ENCODE peak calls at places on chromosome 4, in five cellular contexts. N is stomach, R is HCT116, U is spleen, J is upper lobe of left lung. F is an unnamed sample.

GRCh38 chr4:149980125-149980682 is 98.0 kb upstream of the DCLK2 start:
- DNase-seq in N (no peak), R (no peak), U (no peak), J (no peak), F (no peak)

GRCh38 chr4:149203256-149204001 is 612.2 kb downstream of the IQCM start:
- DNase-seq in N (no peak), R (no peak), U (no peak), J (no peak), F (no peak)

GRCh38 chr4:108168672-108169562 is at the start of gene LEF1:
- DNase-seq in N (peak; percentile 34), R (no peak), U (peak; percentile 83), J (peak; percentile 87), F (peak; percentile 39)

GRCh38 chr4:132276185-132276584 is 872.9 kb upstream of the PCDH10 start:
- DNase-seq in N (no peak), R (no peak), U (no peak), J (no peak), F (no peak)

GRCh38 chr4:56465599-56466295 is 1.7 kb upstream of the SRP72 start:
- DNase-seq in N (no peak), R (no peak), U (no peak), J (no peak), F (no peak)

GRCh38 chr4:82705881-82706280 is 92.7 kb downstream of the SCD5 start:
- DNase-seq in N (no peak), R (no peak), U (no peak), J (no peak), F (no peak)

GRCh38 chr4:13733817-13734216 is 106.3 kb upstream of the BOD1L1 start:
- DNase-seq in N (no peak), R (no peak), U (no peak), J (no peak), F (no peak)

GRCh38 chr4:51842167-51842553 is 793 bp upstream of the DCUN1D4 start:
- DNase-seq in N (no peak), R (no peak), U (peak; percentile 87), J (no peak), F (peak; percentile 20)

GRCh38 chr4:144399927-144400326 is 246.0 kb upstream of the HHIP start:
- DNase-seq in N (no peak), R (peak; percentile 52), U (no peak), J (no peak), F (no peak)

GRCh38 chr4:144646523-144647094 is 653 bp downstream of the HHIP start:
- DNase-seq in N (no peak), R (no peak), U (no peak), J (peak; percentile 55), F (no peak)

GRCh38 chr4:15378055-15378454 is 49.8 kb upstream of the C1QTNF7 start:
- DNase-seq in N (no peak), R (no peak), U (no peak), J (no peak), F (no peak)

GRCh38 chr4:168674077-168674747 is 177.4 kb downstream of the PALLD start:
- DNase-seq in N (no peak), R (no peak), U (no peak), J (no peak), F (no peak)

GRCh38 chr4:76198411-76199237 is 15.0 kb downstream of the SCARB2 start:
- DNase-seq in N (peak; percentile 54), R (no peak), U (no peak), J (no peak), F (peak; percentile 44)

GRCh38 chr4:143336828-143337599 is at the start of gene GAB1:
- DNase-seq in N (peak; percentile 77), R (no peak), U (peak; percentile 94), J (peak; percentile 93), F (peak; percentile 77)

GRCh38 chr4:87657525-87657924 is 7.4 kb downstream of the DMP1 start:
- DNase-seq in N (no peak), R (peak; percentile 51), U (no peak), J (no peak), F (no peak)

GRCh38 chr4:70932984-70933383 is 30.8 kb downstream of the MOB1B start:
- DNase-seq in N (no peak), R (no peak), U (no peak), J (no peak), F (no peak)

GRCh38 chr4:173159791-173160190 is 8.8 kb upstream of the GALNT7 start:
- DNase-seq in N (no peak), R (no peak), U (no peak), J (no peak), F (no peak)

GRCh38 chr4:52299120-52299519 is 248.0 kb downstream of the SPATA18 start:
- DNase-seq in N (no peak), R (no peak), U (no peak), J (no peak), F (no peak)

GRCh38 chr4:183142566-183143545 is 43.8 kb downstream of the WWC2 start:
- DNase-seq in N (peak; percentile 88), R (no peak), U (no peak), J (no peak), F (peak; percentile 71)

GRCh38 chr4:8656185-8656517 is 63.6 kb downstream of the CPZ start:
- DNase-seq in N (no peak), R (no peak), U (no peak), J (peak; percentile 51), F (no peak)

GRCh38 chr4:177339794-177340374 is 30.2 kb downstream of the NEIL3 start:
- DNase-seq in N (no peak), R (peak; percentile 4), U (no peak), J (no peak), F (no peak)

GRCh38 chr4:36835246-36835645 is 409.3 kb upstream of the NWD2 start:
- DNase-seq in N (no peak), R (no peak), U (no peak), J (no peak), F (no peak)

GRCh38 chr4:127586922-127587571 is 45.7 kb upstream of the INTU start:
- DNase-seq in N (no peak), R (peak; percentile 38), U (no peak), J (no peak), F (no peak)

GRCh38 chr4:108053281-108053701 is 63.6 kb downstream of the HADH start:
- DNase-seq in N (no peak), R (no peak), U (no peak), J (no peak), F (no peak)

GRCh38 chr4:118034061-118034785 is at the start of gene NDST3:
- DNase-seq in N (peak; percentile 78), R (peak; percentile 71), U (peak; percentile 85), J (no peak), F (peak; percentile 27)

GRCh38 chr4:139922625-139923024 is 231.4 kb downstream of the MAML3 start:
- DNase-seq in N (no peak), R (no peak), U (no peak), J (no peak), F (no peak)

GRCh38 chr4:38202223-38202622 is 242.0 kb downstream of the PTTG2 start:
- DNase-seq in N (no peak), R (no peak), U (no peak), J (no peak), F (no peak)

GRCh38 chr4:40190880-40191815 is 5.7 kb upstream of the RHOH start:
- DNase-seq in N (no peak), R (no peak), U (no peak), J (no peak), F (no peak)
- TF ChIP-seq POLR2A in N (no peak), R (no peak), U (no peak), J (no peak), F (no peak)

DNA sequence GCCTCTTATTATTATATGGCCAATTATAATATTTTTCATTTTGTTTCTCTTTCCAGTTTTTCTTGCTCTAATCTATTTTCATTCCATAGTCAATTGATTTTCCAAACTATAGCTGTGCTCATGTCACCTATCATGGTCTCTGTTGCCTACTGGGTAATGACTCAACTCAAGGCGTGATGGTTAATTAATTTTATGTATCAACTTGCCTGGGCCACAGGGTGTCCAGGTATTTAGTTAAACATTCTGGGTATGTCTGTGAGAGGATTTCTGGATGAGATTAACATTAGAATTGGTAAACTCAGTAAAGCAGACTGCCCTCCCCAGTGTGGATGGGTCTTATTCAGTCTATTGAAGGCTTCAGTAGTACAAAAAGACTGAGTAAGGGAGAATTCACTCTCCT is 9.9 kb downstream of the FHIP1A start:
- DNase-seq in N (no peak), R (no peak), U (no peak), J (no peak), F (no peak)
- H3K4me1 ChIP-seq in N (peaks cover 11% of the 10 kb centered on the region), R (peaks cover 42% of the 10 kb centered on the region), U (no peaks in the 10 kb centered on the region), J (no peaks in the 10 kb centered on the region), F (no peaks in the 10 kb centered on the region)

DNA sequence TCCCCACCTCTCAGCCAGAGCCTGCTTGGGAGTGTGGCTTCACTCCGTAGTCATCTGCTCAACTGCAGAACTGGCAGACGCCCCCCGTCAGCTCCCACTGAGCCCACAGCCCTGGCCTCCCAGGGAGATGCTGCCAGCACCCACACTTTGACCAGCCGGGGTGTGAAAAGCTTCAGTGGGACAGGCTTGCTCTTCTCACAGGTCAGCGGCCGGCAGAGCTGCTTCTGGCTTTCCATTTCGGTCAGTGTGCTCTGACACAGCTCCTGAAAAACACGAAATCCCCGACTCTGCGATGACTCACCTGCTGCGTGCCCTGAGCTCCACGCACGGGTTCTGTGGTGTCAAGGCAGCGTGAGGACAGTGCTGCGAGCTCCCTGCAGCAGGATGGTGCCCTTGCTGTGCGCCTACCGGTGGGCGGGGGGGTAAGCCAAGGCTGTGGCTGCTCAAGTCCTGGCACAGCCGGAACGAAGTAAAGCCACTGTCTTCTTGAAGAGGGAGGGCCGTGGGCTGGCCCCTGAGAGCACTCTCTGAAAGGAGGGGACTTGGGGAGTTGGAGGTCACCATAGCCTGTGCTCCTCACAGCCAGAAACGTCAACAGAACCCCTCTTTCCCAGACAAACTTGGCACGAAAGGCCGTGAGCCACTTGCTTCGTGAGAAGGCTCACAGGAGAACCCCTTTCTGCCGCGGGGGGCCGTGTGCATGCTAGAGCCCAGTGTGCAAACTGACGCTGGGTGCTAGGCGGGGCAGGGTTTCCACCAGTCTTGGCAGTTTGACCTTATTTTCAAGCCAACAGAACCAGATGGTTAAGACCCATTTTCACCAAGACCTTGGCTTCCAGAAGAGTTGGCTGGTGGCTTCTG is 23.6 kb downstream of the NOP14 start:
- DNase-seq in N (peak; percentile 19), R (no peak), U (peak; percentile 73), J (no peak), F (peak; percentile 49)
- TF ChIP-seq POLR2AphosphoS5 in N (no peak), R (peak; percentile 7), U (no peak), J (no peak), F (no peak)

GRCh38 chr4:129971419-129971818 is 875.5 kb downstream of the C4orf33 start:
- DNase-seq in N (no peak), R (no peak), U (no peak), J (no peak), F (no peak)

GRCh38 chr4:129968366-129968765 is 872.4 kb downstream of the C4orf33 start:
- DNase-seq in N (no peak), R (no peak), U (no peak), J (no peak), F (no peak)

GRCh38 chr4:129968778-129969177 is 872.8 kb downstream of the C4orf33 start:
- DNase-seq in N (no peak), R (no peak), U (no peak), J (no peak), F (no peak)

DNA sequence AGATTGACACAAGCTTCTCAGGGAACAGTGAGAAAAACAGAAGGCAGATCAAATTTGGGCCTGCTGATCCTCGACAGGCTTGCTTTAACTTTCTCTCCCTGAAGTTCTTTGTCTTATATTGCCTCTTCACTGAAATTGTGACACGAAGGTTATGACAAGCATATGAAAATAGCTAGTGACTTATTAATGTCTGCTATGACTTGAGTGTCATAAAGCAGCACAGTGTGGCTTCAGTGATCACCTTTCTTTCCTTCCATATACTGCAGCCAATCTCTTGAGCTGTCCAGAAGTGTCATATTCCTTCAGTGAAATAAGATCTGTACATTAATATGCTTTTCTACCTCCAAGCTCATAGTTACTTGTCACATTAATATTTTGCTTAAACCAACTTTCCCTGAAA is 870.2 kb downstream of the C4orf33 start:
- DNase-seq in N (no peak), R (no peak), U (no peak), J (no peak), F (no peak)
- TF ChIP-seq POLR2A in N (no peak), R (no peak), U (no peak), J (no peak), F (no peak)